ENCODE peak calls at places on chromosome 17, in four cellular contexts. C, M, V and Y are unnamed samples.
A peak's percentile ranks its signal among the peaks of the same experiment; 100 is the strongest.

GRCh38 chr17:57677301-57677700 is 67.8 kb downstream of the CCDC182 start:
- DNase-seq in C (peak; percentile 80), M (no peak), V (no peak), Y (no peak)

GRCh38 chr17:68394608-68395331 is 62.5 kb downstream of the WIPI1 start:
- DNase-seq in C (no peak), V (no peak), M (no peak), Y (no peak)

GRCh38 chr17:74172700-74173099 is 30.8 kb upstream of the RPL38 start:
- DNase-seq in C (no peak), V (no peak), M (no peak), Y (no peak)

GRCh38 chr17:17774009-17774881 is 62.5 kb downstream of the SREBF1 start:
- DNase-seq in C (no peak), M (no peak), V (peak; percentile 56), Y (peak; percentile 65)

GRCh38 chr17:80469667-80470066 is 6.7 kb downstream of the NPTX1 start:
- DNase-seq in M (no peak), C (no peak), V (no peak), Y (no peak)

GRCh38 chr17:37191219-37191618 is 184.6 kb upstream of the C17orf78 start:
- DNase-seq in C (no peak), V (no peak), M (no peak), Y (no peak)

GRCh38 chr17:81667754-81668153 is 1.2 kb downstream of the CCDC137 start:
- DNase-seq in M (peak; percentile 74), V (no peak), C (no peak), Y (peak; percentile 44)

GRCh38 chr17:46972346-46972745 is 6.7 kb downstream of the RPRML start:
- DNase-seq in C (no peak), M (no peak), V (no peak), Y (no peak)

GRCh38 chr17:77563439-77564102 is 394.9 kb upstream of the TNRC6C start:
- DNase-seq in M (no peak), V (no peak), C (no peak), Y (no peak)

GRCh38 chr17:58289869-58290268 is 9.1 kb upstream of the MPO start:
- DNase-seq in C (no peak), V (no peak), M (no peak), Y (no peak)

GRCh38 chr17:51741447-51741846 is 417.1 kb downstream of the CA10 start:
- DNase-seq in M (no peak), C (no peak), V (no peak), Y (no peak)

GRCh38 chr17:46191332-46192210 is 1.7 kb downstream of the KANSL1 start:
- DNase-seq in M (peak; percentile 59), C (peak; percentile 24), V (peak; percentile 33), Y (peak; percentile 53)